ENCODE peak calls at places on chromosomes 1 and 21, in seven cellular contexts. One of them, this sample, is unnamed.

GRCh38 chr1:226029093-226029496 is 30.0 kb upstream of the SDE2 start:
- DNase-seq in mucosa of descending colon: peak
- DNase-seq in transverse colon: peak
- DNase-seq in AG10803: no peak
- DNase-seq in astrocyte of the cerebellum: no peak
- DNase-seq in mesendoderm: no peak
- DNase-seq in AG09309: no peak
- DNase-seq in this sample: peak

GRCh38 chr1:207454046-207454964 is at the start of gene CR2:
- DNase-seq in mucosa of descending colon: peak
- DNase-seq in transverse colon: peak
- DNase-seq in AG10803: no peak
- DNase-seq in astrocyte of the cerebellum: no peak
- DNase-seq in mesendoderm: peak
- DNase-seq in AG09309: no peak
- DNase-seq in this sample: peak

GRCh38 chr1:233704125-233704881 is 90.4 kb downstream of the KCNK1 start:
- DNase-seq in mucosa of descending colon: no peak
- DNase-seq in transverse colon: no peak
- DNase-seq in AG10803: no peak
- DNase-seq in astrocyte of the cerebellum: no peak
- DNase-seq in mesendoderm: no peak
- DNase-seq in AG09309: no peak
- DNase-seq in this sample: no peak

GRCh38 chr1:188652678-188653077 is 1823.9 kb downstream of the PLA2G4A start:
- DNase-seq in mucosa of descending colon: no peak
- DNase-seq in transverse colon: no peak
- DNase-seq in AG10803: peak
- DNase-seq in astrocyte of the cerebellum: peak
- DNase-seq in mesendoderm: peak
- DNase-seq in AG09309: no peak
- DNase-seq in this sample: no peak

GRCh38 chr1:85555867-85556577 is 24.5 kb upstream of the CCN1 start:
- DNase-seq in mucosa of descending colon: no peak
- DNase-seq in transverse colon: no peak
- DNase-seq in AG10803: no peak
- DNase-seq in astrocyte of the cerebellum: no peak
- DNase-seq in mesendoderm: no peak
- DNase-seq in AG09309: no peak
- DNase-seq in this sample: no peak

GRCh38 chr21:31503939-31504338 is 155.6 kb upstream of the SOD1 start:
- DNase-seq in mucosa of descending colon: no peak
- DNase-seq in transverse colon: no peak
- DNase-seq in AG10803: no peak
- DNase-seq in astrocyte of the cerebellum: no peak
- DNase-seq in mesendoderm: no peak
- DNase-seq in AG09309: no peak
- DNase-seq in this sample: no peak

GRCh38 chr1:51000160-51000559 is 30.1 kb downstream of the CDKN2C start:
- DNase-seq in mucosa of descending colon: no peak
- DNase-seq in transverse colon: no peak
- DNase-seq in AG10803: no peak
- DNase-seq in astrocyte of the cerebellum: no peak
- DNase-seq in mesendoderm: no peak
- DNase-seq in AG09309: no peak
- DNase-seq in this sample: no peak

GRCh38 chr1:68673771-68674170 is 176.9 kb upstream of the DEPDC1 start:
- DNase-seq in mucosa of descending colon: no peak
- DNase-seq in transverse colon: no peak
- DNase-seq in AG10803: no peak
- DNase-seq in astrocyte of the cerebellum: no peak
- DNase-seq in mesendoderm: no peak
- DNase-seq in AG09309: no peak
- DNase-seq in this sample: no peak

GRCh38 chr1:156661932-156662587 is 15.1 kb downstream of the NES start:
- DNase-seq in mucosa of descending colon: no peak
- DNase-seq in transverse colon: no peak
- DNase-seq in AG10803: no peak
- DNase-seq in astrocyte of the cerebellum: no peak
- DNase-seq in mesendoderm: peak
- DNase-seq in AG09309: no peak
- DNase-seq in this sample: peak

GRCh38 chr1:2050482-2050792 is 226 bp downstream of the PRKCZ start:
- DNase-seq in mucosa of descending colon: no peak
- DNase-seq in transverse colon: no peak
- DNase-seq in AG10803: no peak
- DNase-seq in astrocyte of the cerebellum: no peak
- DNase-seq in mesendoderm: peak
- DNase-seq in AG09309: no peak
- DNase-seq in this sample: no peak

GRCh38 chr1:164723296-164723731 is 164.3 kb downstream of the PBX1 start:
- DNase-seq in mucosa of descending colon: no peak
- DNase-seq in transverse colon: no peak
- DNase-seq in AG10803: no peak
- DNase-seq in astrocyte of the cerebellum: no peak
- DNase-seq in mesendoderm: no peak
- DNase-seq in AG09309: no peak
- DNase-seq in this sample: no peak

GRCh38 chr1:180188103-180188506 is 33.4 kb downstream of the QSOX1 start:
- DNase-seq in mucosa of descending colon: no peak
- DNase-seq in transverse colon: peak
- DNase-seq in AG10803: peak
- DNase-seq in astrocyte of the cerebellum: peak
- DNase-seq in mesendoderm: peak
- DNase-seq in AG09309: no peak
- DNase-seq in this sample: peak

GRCh38 chr1:153242160-153242559 is 17.3 kb upstream of the LORICRIN start:
- DNase-seq in mucosa of descending colon: no peak
- DNase-seq in transverse colon: no peak
- DNase-seq in AG10803: no peak
- DNase-seq in astrocyte of the cerebellum: no peak
- DNase-seq in mesendoderm: no peak
- DNase-seq in AG09309: no peak
- DNase-seq in this sample: no peak

GRCh38 chr1:67535474-67535873 is 105.3 kb upstream of the SERBP1 start:
- DNase-seq in mucosa of descending colon: peak
- DNase-seq in transverse colon: peak
- DNase-seq in AG10803: peak
- DNase-seq in astrocyte of the cerebellum: peak
- DNase-seq in mesendoderm: peak
- DNase-seq in AG09309: peak
- DNase-seq in this sample: peak

DNA sequence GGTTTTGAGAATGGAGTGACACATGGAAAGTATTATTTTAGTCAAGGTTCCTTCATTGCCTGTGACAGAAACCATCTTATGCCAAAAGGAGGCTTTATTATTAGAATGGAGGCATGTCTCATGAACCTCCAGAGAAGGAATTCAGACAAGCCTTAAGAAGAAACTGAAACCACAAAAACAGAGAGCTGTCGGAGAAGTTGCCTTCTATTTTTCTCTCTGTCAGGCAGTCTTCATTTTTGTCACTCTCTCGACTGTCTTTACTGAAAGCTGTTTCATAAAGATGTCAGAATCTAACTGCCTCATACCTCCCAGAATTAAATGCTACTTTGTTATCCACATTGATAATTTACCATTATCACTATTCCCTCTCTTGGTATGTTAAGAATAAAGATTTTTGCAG is 434.7 kb upstream of the ADGRL4 start:
- DNase-seq in mucosa of descending colon: no peak
- DNase-seq in transverse colon: no peak
- DNase-seq in AG10803: no peak
- DNase-seq in astrocyte of the cerebellum: no peak
- DNase-seq in mesendoderm: no peak
- DNase-seq in AG09309: no peak
- DNase-seq in this sample: no peak
- H3K4me3 ChIP-seq in mucosa of descending colon: no peak
- H3K4me3 ChIP-seq in transverse colon: no peak
- H3K4me3 ChIP-seq in AG10803: no peak
- H3K4me3 ChIP-seq in astrocyte of the cerebellum: no peak
- H3K4me3 ChIP-seq in mesendoderm: no peak
- H3K4me3 ChIP-seq in AG09309: no peak
- H3K4me3 ChIP-seq in this sample: no peak

DNA sequence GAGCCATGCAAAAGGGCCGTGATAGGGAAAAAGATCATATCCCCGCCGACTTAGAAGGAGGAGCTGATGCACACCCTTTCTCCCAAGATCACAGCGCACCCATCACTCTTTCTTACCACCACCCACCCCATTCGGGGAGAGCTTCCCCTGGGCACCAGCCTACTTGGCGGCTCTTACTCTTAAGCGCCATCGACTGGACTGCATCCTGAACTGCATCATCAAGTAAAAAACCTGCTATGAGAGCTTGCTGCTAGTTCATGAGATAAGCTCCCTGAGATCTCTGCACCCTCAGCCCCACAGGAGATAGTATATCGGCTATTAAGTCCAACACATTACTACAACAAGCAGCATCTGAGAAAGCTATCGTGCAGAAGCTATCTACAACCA is 125.1 kb downstream of the BARHL2 start:
- DNase-seq in mucosa of descending colon: no peak
- DNase-seq in transverse colon: no peak
- DNase-seq in AG10803: no peak
- DNase-seq in astrocyte of the cerebellum: no peak
- DNase-seq in mesendoderm: peak
- DNase-seq in AG09309: no peak
- DNase-seq in this sample: no peak
- H3K4me3 ChIP-seq in mucosa of descending colon: no peak
- H3K4me3 ChIP-seq in transverse colon: no peak
- H3K4me3 ChIP-seq in AG10803: no peak
- H3K4me3 ChIP-seq in astrocyte of the cerebellum: no peak
- H3K4me3 ChIP-seq in mesendoderm: no peak
- H3K4me3 ChIP-seq in AG09309: no peak
- H3K4me3 ChIP-seq in this sample: no peak

DNA sequence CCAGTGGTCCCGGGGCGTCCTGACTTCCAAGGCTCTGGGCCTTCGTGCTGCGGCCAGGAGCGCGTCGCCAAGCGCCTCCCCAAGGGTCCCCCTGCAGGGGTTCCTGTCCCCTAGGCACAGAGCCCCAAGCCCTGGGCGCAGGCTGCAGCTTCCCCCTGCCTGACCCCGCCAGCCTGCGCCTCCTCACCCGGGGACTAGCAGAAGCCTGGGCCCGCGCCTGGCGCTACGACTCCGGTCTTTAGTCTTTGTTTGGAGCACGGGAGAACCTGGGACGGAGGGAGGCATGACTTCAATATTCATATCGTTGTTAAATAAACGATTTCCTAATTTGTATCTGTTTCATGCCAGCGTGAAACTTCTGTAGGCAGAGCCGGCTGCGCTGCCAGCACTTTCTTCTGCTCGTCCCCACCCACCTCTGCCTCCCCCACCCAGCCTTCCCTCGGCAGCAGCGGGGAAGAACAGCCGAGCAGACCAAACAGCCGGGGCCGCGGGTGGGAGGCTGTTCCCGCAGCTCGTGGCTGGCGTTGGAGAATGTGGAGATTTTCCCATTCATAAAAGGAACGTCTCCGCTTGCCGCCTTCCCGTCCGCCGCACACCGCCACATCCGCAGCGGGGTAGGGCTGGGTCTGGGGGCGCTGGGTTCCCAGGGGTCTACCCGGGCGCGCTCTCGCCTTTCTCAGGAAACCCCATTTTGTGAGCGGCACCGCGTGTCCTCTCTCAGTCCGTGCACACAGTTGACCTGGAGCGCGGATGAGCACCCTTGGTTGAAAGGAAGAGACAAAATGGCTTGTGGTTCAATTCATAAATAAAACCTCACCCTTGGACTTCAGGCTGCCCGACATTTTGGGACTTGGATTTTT is 777 bp upstream of the TRIM67 start:
- DNase-seq in mucosa of descending colon: no peak
- DNase-seq in transverse colon: no peak
- DNase-seq in AG10803: no peak
- DNase-seq in astrocyte of the cerebellum: no peak
- DNase-seq in mesendoderm: no peak
- DNase-seq in AG09309: no peak
- DNase-seq in this sample: no peak
- H3K4me3 ChIP-seq in mucosa of descending colon: no peak
- H3K4me3 ChIP-seq in transverse colon: peak
- H3K4me3 ChIP-seq in AG10803: no peak
- H3K4me3 ChIP-seq in astrocyte of the cerebellum: peak
- H3K4me3 ChIP-seq in mesendoderm: no peak
- H3K4me3 ChIP-seq in AG09309: no peak
- H3K4me3 ChIP-seq in this sample: no peak

GRCh38 chr1:178961868-178962267 is 63.8 kb upstream of the FAM20B start:
- DNase-seq in mucosa of descending colon: no peak
- DNase-seq in transverse colon: no peak
- DNase-seq in AG10803: no peak
- DNase-seq in astrocyte of the cerebellum: no peak
- DNase-seq in mesendoderm: no peak
- DNase-seq in AG09309: no peak
- DNase-seq in this sample: no peak
- H3K4me3 ChIP-seq in mucosa of descending colon: no peak
- H3K4me3 ChIP-seq in transverse colon: no peak
- H3K4me3 ChIP-seq in AG10803: no peak
- H3K4me3 ChIP-seq in astrocyte of the cerebellum: no peak
- H3K4me3 ChIP-seq in mesendoderm: no peak
- H3K4me3 ChIP-seq in AG09309: no peak
- H3K4me3 ChIP-seq in this sample: no peak